ENCODE peak calls at places on chromosomes 11 and 22, in four cellular contexts. U is K562, S is HepG2, L is H1. A is an unnamed sample.

GRCh38 chr11:15937601-15938361 is 418.6 kb downstream of the SOX6 start:
- DNase-seq in U (no peak), S (no peak), L (peak; percentile 42), A (no peak)

GRCh38 chr22:49997221-49997599 is 15.4 kb downstream of the IL17REL start:
- DNase-seq in U (no peak), S (no peak), L (no peak), A (no peak)

GRCh38 chr11:126394036-126394435 is 38.5 kb downstream of the ST3GAL4 start:
- DNase-seq in U (no peak), S (no peak), L (no peak), A (no peak)

GRCh38 chr11:45400594-45400993 is 114.5 kb upstream of the SYT13 start:
- DNase-seq in U (no peak), S (no peak), L (no peak), A (no peak)

GRCh38 chr11:2702771-2703486 is 3.1 kb upstream of the KCNQ1OT1 start:
- DNase-seq in U (no peak), S (no peak), L (no peak), A (no peak)

GRCh38 chr11:14973621-14974020 is 1.5 kb upstream of the CALCA start:
- DNase-seq in U (no peak), S (no peak), L (peak; percentile 63), A (no peak)

GRCh38 chr11:11441091-11441490 is 88.0 kb upstream of the CSNK2A3 start:
- DNase-seq in U (no peak), S (no peak), L (no peak), A (no peak)

GRCh38 chr22:39352301-39352867 is 2.6 kb downstream of the SYNGR1 start:
- DNase-seq in U (no peak), S (no peak), L (no peak), A (no peak)

GRCh38 chr11:120977470-120977869 is 46.4 kb upstream of the TBCEL start:
- DNase-seq in U (no peak), S (no peak), L (no peak), A (no peak)

GRCh38 chr11:67281552-67282150 is 7.5 kb upstream of the ANKRD13D start:
- DNase-seq in U (no peak), S (no peak), L (no peak), A (no peak)

GRCh38 chr11:112805658-112806057 is 155.6 kb upstream of the NCAM1 start:
- DNase-seq in U (no peak), S (no peak), L (no peak), A (no peak)

GRCh38 chr11:8826145-8826786 is 84.7 kb upstream of the AKIP1 start:
- DNase-seq in U (peak; percentile 44), S (peak; percentile 25), L (no peak), A (no peak)

GRCh38 chr11:103488021-103488420 is 378.8 kb downstream of the DYNC2H1 start:
- DNase-seq in U (no peak), S (no peak), L (no peak), A (no peak)

GRCh38 chr11:111982019-111982464 is 43.2 kb upstream of the DLAT start:
- DNase-seq in U (peak; percentile 63), S (peak; percentile 70), L (peak; percentile 81), A (peak; percentile 31)

GRCh38 chr11:95764267-95764898 is 25.2 kb downstream of the FAM76B start:
- DNase-seq in U (peak; percentile 58), S (peak; percentile 47), L (no peak), A (peak; percentile 27)

GRCh38 chr11:120735035-120735434 is 223.5 kb downstream of the GRIK4 start:
- DNase-seq in U (no peak), S (no peak), L (no peak), A (no peak)

GRCh38 chr11:113840932-113841664 is 34.3 kb downstream of the USP28 start:
- DNase-seq in U (no peak), S (no peak), L (no peak), A (no peak)

GRCh38 chr22:26889794-26890193 is 232.4 kb downstream of the MIAT start:
- DNase-seq in U (no peak), S (no peak), L (no peak), A (no peak)

GRCh38 chr11:96238563-96239166 is 104.3 kb downstream of the MAML2 start:
- DNase-seq in U (no peak), S (no peak), L (no peak), A (no peak)

GRCh38 chr22:50085211-50085999 is at the start of gene MLC1:
- DNase-seq in U (no peak), S (no peak), L (no peak), A (no peak)

GRCh38 chr11:70857885-70858284 is 394.5 kb downstream of the SHANK2 start:
- DNase-seq in U (no peak), S (no peak), L (no peak), A (no peak)
- TF ChIP-seq POLR2AphosphoS5 in U (no peak), S (no peak), L (no peak), A (no peak)

GRCh38 chr11:130648601-130649000 is 200.2 kb downstream of the ADAMTS15 start:
- DNase-seq in U (no peak), S (no peak), L (peak; percentile 29), A (no peak)
- TF ChIP-seq FOSL1 in U (no peak), S (no peak), L (no peak), A (no peak)

DNA sequence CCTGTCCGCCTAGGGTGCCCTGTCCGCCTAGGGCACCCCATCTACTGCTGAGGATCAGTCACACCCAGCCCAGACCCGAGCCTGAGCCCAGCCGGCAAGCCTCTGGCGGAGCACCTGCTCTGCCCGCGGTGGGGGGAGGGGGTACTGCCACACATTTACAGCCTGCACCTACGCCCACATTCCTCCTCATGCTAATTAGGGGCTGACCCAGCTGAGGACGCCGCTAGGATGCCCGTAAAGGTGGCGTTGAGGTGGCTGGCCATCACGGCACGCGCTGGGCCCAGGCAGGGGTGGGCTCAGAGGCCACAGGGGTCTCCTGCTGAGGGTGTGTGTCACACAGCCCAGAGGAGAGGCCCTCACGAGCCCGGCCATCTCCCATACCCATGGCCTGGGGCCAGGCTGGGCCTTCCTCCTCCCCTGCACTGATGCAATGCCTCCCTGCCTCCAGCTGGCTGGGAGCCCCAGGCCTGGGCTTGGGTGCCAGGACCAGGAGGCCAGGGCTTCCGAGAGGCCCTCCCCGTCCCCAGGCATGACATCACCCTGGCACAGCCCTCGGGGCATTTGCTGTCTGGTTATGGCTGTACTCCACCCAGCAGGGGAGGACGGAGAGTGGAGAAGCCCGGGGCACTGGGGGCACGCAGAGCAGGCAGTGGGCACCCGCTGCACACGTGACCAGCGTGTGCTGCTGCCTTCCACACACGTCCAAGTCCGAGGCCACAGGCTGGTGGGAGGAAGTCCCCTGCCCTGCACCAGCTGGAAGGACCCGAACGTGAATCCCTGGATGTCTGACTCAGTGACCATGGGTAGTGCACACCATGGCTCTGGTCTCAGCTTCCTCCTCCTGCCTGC is 12.7 kb downstream of the DUSP8 start:
- DNase-seq in U (no peak), S (no peak), L (peak; percentile 80), A (no peak)
- TF ChIP-seq POLR2AphosphoS5 in U (no peak), S (no peak), L (peak; percentile 17), A (no peak)

GRCh38 chr11:46417711-46418110 is 26.1 kb upstream of the CHRM4 start:
- DNase-seq in U (no peak), S (no peak), L (no peak), A (no peak)

GRCh38 chr11:46416656-46417055 is 25.1 kb upstream of the CHRM4 start:
- DNase-seq in U (no peak), S (no peak), L (no peak), A (no peak)

GRCh38 chr11:46420513-46420912 is 28.9 kb upstream of the CHRM4 start:
- DNase-seq in U (no peak), S (no peak), L (no peak), A (no peak)

GRCh38 chr11:46421257-46421880 is 29.8 kb upstream of the CHRM4 start:
- DNase-seq in U (peak; percentile 22), S (peak; percentile 25), L (no peak), A (no peak)

GRCh38 chr11:46418751-46419150 is 27.2 kb upstream of the CHRM4 start:
- DNase-seq in U (peak; percentile 34), S (no peak), L (no peak), A (no peak)
- TF ChIP-seq FOSL1 in U (no peak), S (no peak), L (no peak), A (no peak)

GRCh38 chr11:61118406-61118805 is 16.1 kb downstream of the CD5 start:
- DNase-seq in U (no peak), S (no peak), L (no peak), A (no peak)

GRCh38 chr11:61118004-61118403 is 15.7 kb downstream of the CD5 start:
- DNase-seq in U (no peak), S (no peak), L (no peak), A (no peak)

GRCh38 chr11:61114913-61115312 is 12.6 kb downstream of the CD5 start:
- DNase-seq in U (no peak), S (no peak), L (no peak), A (no peak)

GRCh38 chr11:61115498-61116224 is 13.4 kb downstream of the CD5 start:
- DNase-seq in U (no peak), S (no peak), L (no peak), A (no peak)

DNA sequence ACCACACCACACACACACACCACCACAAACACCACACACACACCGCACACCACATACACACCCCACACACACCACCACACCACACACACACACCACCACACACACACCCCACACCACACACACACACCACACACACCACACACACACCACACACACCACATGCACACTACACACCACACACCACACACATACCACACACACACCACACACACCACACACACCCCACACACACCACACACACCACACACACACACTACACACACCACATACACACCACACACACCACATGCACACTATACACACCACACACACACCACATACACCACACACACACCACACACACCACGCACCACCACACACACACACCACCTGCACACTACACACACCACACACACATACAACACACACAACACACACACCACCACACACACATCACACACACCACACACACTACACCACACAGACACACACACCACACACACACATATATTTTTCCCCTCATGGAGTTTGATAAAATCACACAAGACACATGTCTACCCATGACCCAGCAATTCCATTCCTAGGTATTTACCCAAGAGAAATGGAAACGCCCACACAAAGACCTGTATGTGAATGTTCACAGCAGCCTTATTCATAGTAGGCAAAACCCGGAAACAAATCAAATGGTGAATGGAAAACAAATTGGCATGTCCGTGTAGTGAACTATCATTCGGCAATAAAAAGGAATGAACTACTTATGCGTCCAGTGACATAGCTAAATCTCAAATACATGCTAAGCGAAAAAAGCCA is 14.3 kb downstream of the CD5 start:
- DNase-seq in U (no peak), S (no peak), L (no peak), A (no peak)
- TF ChIP-seq POLR2AphosphoS5 in U (no peak), S (no peak), L (no peak), A (no peak)

DNA sequence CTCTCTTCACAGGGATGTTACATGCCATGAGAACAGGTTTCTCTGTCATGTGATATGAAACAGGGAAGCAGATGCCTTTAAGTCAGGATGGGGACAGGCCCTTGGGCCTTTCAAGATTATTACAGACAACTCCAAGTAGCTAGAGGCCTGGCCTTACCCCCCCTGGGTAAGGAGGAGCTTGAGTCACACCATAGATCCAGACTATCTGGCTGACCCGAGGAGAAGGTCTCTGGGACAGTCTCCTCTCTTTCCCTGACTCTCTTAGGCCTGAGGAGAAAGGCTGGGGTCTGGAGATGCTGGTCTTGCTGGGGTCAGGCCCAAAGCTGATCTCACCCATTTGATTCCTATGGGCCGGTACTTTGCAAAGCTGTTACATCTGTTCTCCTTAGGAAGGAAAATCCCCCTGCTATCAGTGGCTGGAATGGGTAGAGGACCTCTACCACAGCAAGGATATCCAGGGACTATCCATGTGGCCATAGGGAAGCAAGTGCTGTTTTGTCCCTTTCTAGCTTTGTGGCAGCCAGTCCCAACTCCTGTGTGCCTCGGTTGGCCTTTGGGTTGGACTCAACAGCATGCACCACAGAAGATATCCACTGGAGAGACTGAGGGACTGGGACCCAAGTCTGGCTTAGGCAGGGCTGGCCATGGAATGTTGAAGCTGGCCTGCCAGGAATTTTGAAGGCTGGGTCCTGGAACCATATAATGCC is 25.2 kb downstream of the RELT start:
- DNase-seq in U (no peak), S (no peak), L (no peak), A (no peak)
- TF ChIP-seq FOSL1 in U (no peak), S (no peak), L (no peak), A (no peak)

A was measured in HCT116.